ENCODE peak calls at places on chromosomes 6 and 20, in four cellular contexts. N is GM12878, T is K562, W is GM12891. K is an unnamed sample.

GRCh38 chr6:37110455-37111155 is 59.3 kb upstream of the PIM1 start:
- DNase-seq in N (peak; percentile 59), T (no peak), W (no peak), K (no peak)

GRCh38 chr6:41732601-41733348 is 2.6 kb downstream of the TFEB start:
- DNase-seq in N (peak; percentile 62), T (no peak), W (peak; percentile 65), K (no peak)

GRCh38 chr20:4090756-4091331 is 75.5 kb upstream of the RNF24 start:
- DNase-seq in N (no peak), T (peak; percentile 27), W (no peak), K (no peak)

GRCh38 chr6:137389150-137389664 is 105.0 kb downstream of the OLIG3 start:
- DNase-seq in N (peak; percentile 51), T (no peak), W (no peak), K (peak; percentile 27)

GRCh38 chr6:68634503-68635411 is at the start of gene ADGRB3:
- DNase-seq in N (no peak), T (peak; percentile 88), W (peak; percentile 48), K (peak; percentile 28)

GRCh38 chr6:140178550-140179334 is 804.3 kb upstream of the CITED2 start:
- DNase-seq in N (no peak), T (no peak), W (no peak), K (no peak)

GRCh38 chr20:47024461-47024937 is 129.9 kb downstream of the EYA2 start:
- DNase-seq in N (no peak), T (no peak), W (no peak), K (no peak)

GRCh38 chr6:170271771-170272314 is 19.0 kb downstream of the DLL1 start:
- DNase-seq in N (peak; percentile 91), T (no peak), W (peak; percentile 96), K (peak; percentile 45)

GRCh38 chr20:47392015-47392720 is 35.7 kb upstream of the ZMYND8 start:
- DNase-seq in N (no peak), T (peak; percentile 71), W (no peak), K (peak; percentile 83)

GRCh38 chr20:25040438-25040831 is 17.5 kb downstream of the ACSS1 start:
- DNase-seq in N (no peak), T (no peak), W (no peak), K (no peak)

GRCh38 chr20:58538752-58539151 is 23.6 kb upstream of the APCDD1L start:
- DNase-seq in N (no peak), T (no peak), W (no peak), K (no peak)

GRCh38 chr20:36240076-36240475 is 3.8 kb downstream of the AAR2 start:
- DNase-seq in N (no peak), T (no peak), W (no peak), K (no peak)

GRCh38 chr20:50855498-50856474 is 60.9 kb downstream of the BCAS4 start:
- DNase-seq in N (no peak), T (no peak), W (no peak), K (no peak)

GRCh38 chr6:5014072-5014561 is 10.3 kb upstream of the RPP40 start:
- DNase-seq in N (no peak), T (no peak), W (no peak), K (no peak)
- TF ChIP-seq POLR2AphosphoS5 in N (no peak), T (no peak), W (no peak), K (no peak)

GRCh38 chr20:45964024-45964423 is 8.0 kb downstream of the ZNF335 start:
- DNase-seq in N (no peak), T (peak; percentile 6), W (no peak), K (no peak)

GRCh38 chr20:45968081-45968671 is 3.8 kb downstream of the ZNF335 start:
- DNase-seq in N (no peak), T (peak; percentile 6), W (no peak), K (no peak)

GRCh38 chr20:45967551-45968080 is 4.4 kb downstream of the ZNF335 start:
- DNase-seq in N (no peak), T (no peak), W (no peak), K (no peak)

GRCh38 chr20:45963059-45964011 is 8.7 kb downstream of the ZNF335 start:
- DNase-seq in N (no peak), T (peak; percentile 15), W (no peak), K (no peak)

DNA sequence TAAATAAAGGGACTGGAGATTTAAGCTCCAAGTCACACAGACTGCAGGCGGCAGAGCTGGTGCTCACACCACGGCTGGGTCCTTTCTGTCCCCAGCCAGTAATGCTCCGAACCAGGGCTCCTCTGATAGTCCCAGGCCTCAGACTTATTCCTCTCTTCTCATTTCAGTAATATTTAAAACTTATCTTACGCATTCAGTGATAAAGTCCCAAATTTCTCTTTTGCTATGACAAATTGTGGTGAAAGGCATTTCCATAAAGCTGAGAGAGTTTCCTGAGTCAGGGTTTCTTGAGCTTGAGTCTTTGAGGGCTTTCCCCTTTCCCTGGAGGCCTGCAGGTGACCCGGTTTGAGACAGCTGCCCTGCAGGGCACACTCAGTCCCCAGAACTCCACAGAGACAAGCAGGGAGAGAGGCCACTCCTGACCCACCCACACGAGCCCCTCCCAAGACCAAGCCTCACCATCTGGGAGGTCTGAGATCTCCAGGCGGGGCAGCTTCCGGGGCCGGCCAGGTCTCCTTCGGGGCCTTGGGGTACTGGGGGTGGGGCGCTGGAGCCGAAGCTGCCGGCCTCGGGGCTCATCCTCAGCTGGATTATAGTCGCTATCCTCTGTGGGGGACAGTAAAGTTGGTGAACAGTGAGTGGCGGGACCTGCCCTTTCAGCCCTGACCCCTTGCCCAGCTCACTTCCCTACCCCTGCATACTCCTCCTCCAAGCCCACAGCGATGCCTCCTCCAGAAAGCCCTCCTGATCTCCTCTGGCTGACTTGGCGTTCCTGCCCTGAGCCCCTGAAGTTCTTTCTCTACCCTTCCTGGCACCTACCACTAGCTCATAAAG is 6.6 kb downstream of the ZNF335 start:
- DNase-seq in N (no peak), T (peak; percentile 18), W (no peak), K (no peak)
- TF ChIP-seq SPI1 in N (no peak), T (no peak), W (no peak), K (no peak)

DNA sequence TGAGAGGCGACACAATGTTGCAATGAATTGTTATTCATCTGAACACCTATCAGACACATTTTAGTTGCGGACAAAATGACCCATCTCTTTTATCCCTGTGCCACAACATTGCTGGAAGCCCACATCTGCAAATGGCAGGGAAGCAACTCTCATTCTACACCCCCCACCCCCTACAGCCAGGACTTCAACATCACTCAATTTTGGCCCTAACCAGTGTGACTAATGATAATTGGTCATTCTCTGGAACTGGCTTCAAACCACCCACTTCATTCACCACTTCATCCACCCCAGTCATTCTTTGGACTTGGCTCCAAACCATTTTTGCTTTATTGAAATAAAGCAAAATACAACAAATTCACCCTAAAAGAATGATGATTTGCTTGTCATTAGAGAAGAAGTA is 1.5 kb downstream of the GCM2 start:
- DNase-seq in N (no peak), T (no peak), W (no peak), K (no peak)
- TF ChIP-seq POLR2AphosphoS5 in N (no peak), T (no peak), W (no peak), K (no peak)

GRCh38 chr6:1771324-1771723 is 161.6 kb downstream of the FOXC1 start:
- DNase-seq in N (no peak), T (no peak), W (no peak), K (no peak)
- TF ChIP-seq SPI1 in N (no peak), T (no peak), W (no peak), K (no peak)

GRCh38 chr6:129860901-129861665 is at the start of gene TMEM244:
- DNase-seq in N (no peak), T (no peak), W (no peak), K (no peak)

GRCh38 chr6:129853996-129854711 is 7.0 kb downstream of the TMEM244 start:
- DNase-seq in N (no peak), T (no peak), W (no peak), K (no peak)

GRCh38 chr6:129857838-129858237 is 3.3 kb downstream of the TMEM244 start:
- DNase-seq in N (no peak), T (no peak), W (no peak), K (no peak)

GRCh38 chr6:129863664-129864063 is 2.5 kb upstream of the TMEM244 start:
- DNase-seq in N (no peak), T (no peak), W (no peak), K (no peak)

GRCh38 chr6:129859524-129859923 is 1.6 kb downstream of the TMEM244 start:
- DNase-seq in N (no peak), T (no peak), W (no peak), K (no peak)
- TF ChIP-seq POLR2AphosphoS5 in N (no peak), T (no peak), W (no peak), K (no peak)

GRCh38 chr6:152273002-152273401 is 364.2 kb downstream of the SYNE1 start:
- DNase-seq in N (no peak), T (no peak), W (no peak), K (no peak)

GRCh38 chr6:152271681-152272464 is 365.3 kb downstream of the SYNE1 start:
- DNase-seq in N (peak; percentile 13), T (no peak), W (no peak), K (no peak)

GRCh38 chr6:152273638-152274037 is 363.5 kb downstream of the SYNE1 start:
- DNase-seq in N (no peak), T (no peak), W (no peak), K (no peak)

GRCh38 chr6:152272486-152272885 is 364.7 kb downstream of the SYNE1 start:
- DNase-seq in N (no peak), T (no peak), W (no peak), K (no peak)

GRCh38 chr6:152277826-152278247 is 359.3 kb downstream of the SYNE1 start:
- DNase-seq in N (no peak), T (no peak), W (no peak), K (no peak)
- TF ChIP-seq SPI1 in N (no peak), T (no peak), W (no peak), K (no peak)

GRCh38 chr6:117463762-117464665 is 18.5 kb upstream of the DCBLD1 start:
- DNase-seq in N (no peak), T (no peak), W (no peak), K (no peak)
- TF ChIP-seq POLR2AphosphoS5 in N (no peak), T (no peak), W (no peak), K (no peak)

DNA sequence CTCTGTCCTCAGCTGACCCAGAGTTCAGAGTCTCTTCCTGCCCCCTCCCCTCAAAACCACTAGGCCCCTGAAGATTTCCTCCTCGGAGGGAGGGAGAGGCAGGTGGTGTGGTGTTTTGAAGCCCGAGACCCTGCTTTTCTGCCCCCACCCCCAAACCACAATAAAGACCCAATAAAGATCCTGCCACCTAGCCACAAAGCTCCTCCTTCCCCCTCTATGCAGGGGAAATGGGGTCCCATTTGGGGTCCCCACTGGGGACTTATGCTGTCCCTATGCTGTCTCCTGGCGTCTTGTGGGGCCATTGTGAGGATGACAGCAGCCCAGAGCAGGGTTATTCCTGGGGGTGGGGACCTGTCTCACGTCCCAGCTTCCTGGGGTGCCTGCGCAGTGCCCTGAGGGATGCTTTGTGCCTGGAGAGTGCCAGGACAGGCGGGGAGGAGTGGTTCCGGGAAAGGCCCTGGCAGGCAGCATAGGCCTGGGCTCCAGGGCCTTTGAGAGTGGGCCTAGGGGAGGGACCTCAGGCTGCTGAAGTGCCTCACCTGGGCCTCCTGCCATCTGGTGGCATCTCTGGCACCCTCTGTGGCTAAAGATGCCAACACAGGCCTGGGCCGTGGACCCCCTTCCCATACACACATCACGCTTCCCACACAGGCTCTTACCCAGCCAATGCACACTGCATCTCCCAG is 8.0 kb upstream of the ARMC12 start:
- DNase-seq in N (no peak), T (peak; percentile 43), W (no peak), K (peak; percentile 42)
- TF ChIP-seq SPI1 in N (no peak), T (no peak), W (no peak), K (no peak)